ENCODE peak calls at places on chromosomes 2 and 18, in nine cellular contexts. One of them, this sample, is unnamed.

GRCh38 chr18:56197460-56197859 is 440.9 kb downstream of the TXNL1 start:
- DNase-seq in K562: no peak
- DNase-seq in SK-N-SH: no peak
- DNase-seq in heart right ventricle: no peak
- DNase-seq in aorta: no peak
- DNase-seq in mesenchymal stem cell: no peak
- DNase-seq in mammary epithelial cell: no peak
- DNase-seq in A549: no peak
- DNase-seq in MM.1S: no peak
- DNase-seq in this sample: no peak

GRCh38 chr2:163659224-163659623 is 76.6 kb downstream of the FIGN start:
- DNase-seq in K562: no peak
- DNase-seq in SK-N-SH: no peak
- DNase-seq in heart right ventricle: no peak
- DNase-seq in aorta: no peak
- DNase-seq in mesenchymal stem cell: no peak
- DNase-seq in mammary epithelial cell: peak; percentile 81
- DNase-seq in A549: no peak
- DNase-seq in MM.1S: no peak
- DNase-seq in this sample: no peak

GRCh38 chr2:228318218-228318617 is 136.7 kb upstream of the SPHKAP start:
- DNase-seq in K562: no peak
- DNase-seq in SK-N-SH: peak; percentile 5
- DNase-seq in heart right ventricle: peak; percentile 14
- DNase-seq in aorta: no peak
- DNase-seq in mesenchymal stem cell: no peak
- DNase-seq in mammary epithelial cell: peak; percentile 20
- DNase-seq in A549: peak; percentile 40
- DNase-seq in MM.1S: peak; percentile 13
- DNase-seq in this sample: peak; percentile 41

GRCh38 chr18:49175071-49175470 is 224.3 kb upstream of the SMAD7 start:
- DNase-seq in K562: no peak
- DNase-seq in SK-N-SH: no peak
- DNase-seq in heart right ventricle: no peak
- DNase-seq in aorta: no peak
- DNase-seq in mesenchymal stem cell: no peak
- DNase-seq in mammary epithelial cell: no peak
- DNase-seq in A549: no peak
- DNase-seq in MM.1S: no peak
- DNase-seq in this sample: no peak

GRCh38 chr2:84865181-84865783 is 15.6 kb downstream of the TRABD2A start:
- DNase-seq in K562: no peak
- DNase-seq in SK-N-SH: no peak
- DNase-seq in heart right ventricle: no peak
- DNase-seq in aorta: no peak
- DNase-seq in mesenchymal stem cell: peak; percentile 31
- DNase-seq in mammary epithelial cell: peak; percentile 34
- DNase-seq in A549: peak; percentile 52
- DNase-seq in MM.1S: peak; percentile 77
- DNase-seq in this sample: peak; percentile 36

GRCh38 chr2:227577555-227577954 is 21.1 kb upstream of the SCYGR2 start:
- DNase-seq in K562: no peak
- DNase-seq in SK-N-SH: no peak
- DNase-seq in heart right ventricle: no peak
- DNase-seq in aorta: no peak
- DNase-seq in mesenchymal stem cell: no peak
- DNase-seq in mammary epithelial cell: no peak
- DNase-seq in A549: no peak
- DNase-seq in MM.1S: no peak
- DNase-seq in this sample: no peak

GRCh38 chr2:197011777-197012641 is 85.5 kb upstream of the PGAP1 start:
- DNase-seq in K562: peak; percentile 49
- DNase-seq in SK-N-SH: peak; percentile 77
- DNase-seq in heart right ventricle: no peak
- DNase-seq in aorta: no peak
- DNase-seq in mesenchymal stem cell: peak; percentile 65
- DNase-seq in mammary epithelial cell: peak; percentile 32
- DNase-seq in A549: peak; percentile 67
- DNase-seq in MM.1S: peak; percentile 52
- DNase-seq in this sample: peak; percentile 13

GRCh38 chr2:104163611-104164157 is 690.2 kb upstream of the POU3F3 start:
- DNase-seq in K562: no peak
- DNase-seq in SK-N-SH: no peak
- DNase-seq in heart right ventricle: no peak
- DNase-seq in aorta: no peak
- DNase-seq in mesenchymal stem cell: no peak
- DNase-seq in mammary epithelial cell: no peak
- DNase-seq in A549: no peak
- DNase-seq in MM.1S: no peak
- DNase-seq in this sample: no peak

GRCh38 chr2:199988176-199988575 is 32.8 kb downstream of the MAIP1 start:
- DNase-seq in K562: peak; percentile 23
- DNase-seq in SK-N-SH: no peak
- DNase-seq in heart right ventricle: no peak
- DNase-seq in aorta: no peak
- DNase-seq in mesenchymal stem cell: peak; percentile 53
- DNase-seq in mammary epithelial cell: no peak
- DNase-seq in A549: no peak
- DNase-seq in MM.1S: no peak
- DNase-seq in this sample: peak; percentile 90

GRCh38 chr2:133062174-133062573 is 392.2 kb upstream of the LYPD1 start:
- DNase-seq in K562: no peak
- DNase-seq in SK-N-SH: no peak
- DNase-seq in heart right ventricle: no peak
- DNase-seq in aorta: no peak
- DNase-seq in mesenchymal stem cell: no peak
- DNase-seq in mammary epithelial cell: no peak
- DNase-seq in A549: no peak
- DNase-seq in MM.1S: no peak
- DNase-seq in this sample: no peak

GRCh38 chr2:45190481-45190880 is 181.2 kb upstream of the SIX2 start:
- DNase-seq in K562: peak; percentile 30
- DNase-seq in SK-N-SH: peak; percentile 28
- DNase-seq in heart right ventricle: no peak
- DNase-seq in aorta: no peak
- DNase-seq in mesenchymal stem cell: peak; percentile 28
- DNase-seq in mammary epithelial cell: peak; percentile 62
- DNase-seq in A549: peak; percentile 26
- DNase-seq in MM.1S: no peak
- DNase-seq in this sample: peak; percentile 59

GRCh38 chr2:153890572-153890971 is 18.9 kb downstream of the GALNT13 start:
- DNase-seq in K562: no peak
- DNase-seq in SK-N-SH: no peak
- DNase-seq in heart right ventricle: no peak
- DNase-seq in aorta: no peak
- DNase-seq in mesenchymal stem cell: no peak
- DNase-seq in mammary epithelial cell: no peak
- DNase-seq in A549: no peak
- DNase-seq in MM.1S: no peak
- DNase-seq in this sample: no peak

GRCh38 chr2:28658369-28658768 is 93.3 kb upstream of the PPP1CB start:
- DNase-seq in K562: no peak
- DNase-seq in SK-N-SH: no peak
- DNase-seq in heart right ventricle: no peak
- DNase-seq in aorta: no peak
- DNase-seq in mesenchymal stem cell: peak; percentile 52
- DNase-seq in mammary epithelial cell: peak; percentile 46
- DNase-seq in A549: no peak
- DNase-seq in MM.1S: no peak
- DNase-seq in this sample: peak; percentile 61

GRCh38 chr2:209772316-209772715 is 684 bp downstream of the UNC80 start:
- DNase-seq in K562: no peak
- DNase-seq in SK-N-SH: peak; percentile 82
- DNase-seq in heart right ventricle: no peak
- DNase-seq in aorta: no peak
- DNase-seq in mesenchymal stem cell: no peak
- DNase-seq in mammary epithelial cell: no peak
- DNase-seq in A549: no peak
- DNase-seq in MM.1S: no peak
- DNase-seq in this sample: peak; percentile 82

GRCh38 chr2:136437461-136437860 is 319.5 kb upstream of the CXCR4 start:
- DNase-seq in K562: no peak
- DNase-seq in SK-N-SH: no peak
- DNase-seq in heart right ventricle: no peak
- DNase-seq in aorta: no peak
- DNase-seq in mesenchymal stem cell: no peak
- DNase-seq in mammary epithelial cell: no peak
- DNase-seq in A549: no peak
- DNase-seq in MM.1S: no peak
- DNase-seq in this sample: no peak

GRCh38 chr2:58042486-58042970 is 4.1 kb upstream of the VRK2 start:
- DNase-seq in K562: peak; percentile 63
- DNase-seq in SK-N-SH: peak; percentile 19
- DNase-seq in heart right ventricle: no peak
- DNase-seq in aorta: no peak
- DNase-seq in mesenchymal stem cell: peak; percentile 59
- DNase-seq in mammary epithelial cell: peak; percentile 86
- DNase-seq in A549: peak; percentile 92
- DNase-seq in MM.1S: peak; percentile 75
- DNase-seq in this sample: peak; percentile 22

GRCh38 chr2:237943395-237944094 is 23.3 kb upstream of the UBE2F start:
- DNase-seq in K562: no peak
- DNase-seq in SK-N-SH: no peak
- DNase-seq in heart right ventricle: no peak
- DNase-seq in aorta: no peak
- DNase-seq in mesenchymal stem cell: no peak
- DNase-seq in mammary epithelial cell: no peak
- DNase-seq in A549: no peak
- DNase-seq in MM.1S: no peak
- DNase-seq in this sample: no peak

GRCh38 chr18:1480309-1480708 is 575.6 kb downstream of the ADCYAP1 start:
- DNase-seq in K562: no peak
- DNase-seq in SK-N-SH: no peak
- DNase-seq in heart right ventricle: no peak
- DNase-seq in aorta: no peak
- DNase-seq in mesenchymal stem cell: no peak
- DNase-seq in mammary epithelial cell: no peak
- DNase-seq in A549: no peak
- DNase-seq in MM.1S: no peak
- DNase-seq in this sample: no peak

GRCh38 chr18:47996091-47996541 is 65.7 kb upstream of the SMAD2 start:
- DNase-seq in K562: no peak
- DNase-seq in SK-N-SH: peak; percentile 46
- DNase-seq in heart right ventricle: no peak
- DNase-seq in aorta: no peak
- DNase-seq in mesenchymal stem cell: no peak
- DNase-seq in mammary epithelial cell: no peak
- DNase-seq in A549: no peak
- DNase-seq in MM.1S: no peak
- DNase-seq in this sample: peak; percentile 21

GRCh38 chr2:101983486-101983885 is 8.3 kb upstream of the IL1R2 start:
- DNase-seq in K562: no peak
- DNase-seq in SK-N-SH: no peak
- DNase-seq in heart right ventricle: no peak
- DNase-seq in aorta: no peak
- DNase-seq in mesenchymal stem cell: no peak
- DNase-seq in mammary epithelial cell: peak; percentile 48
- DNase-seq in A549: no peak
- DNase-seq in MM.1S: no peak
- DNase-seq in this sample: no peak

DNA sequence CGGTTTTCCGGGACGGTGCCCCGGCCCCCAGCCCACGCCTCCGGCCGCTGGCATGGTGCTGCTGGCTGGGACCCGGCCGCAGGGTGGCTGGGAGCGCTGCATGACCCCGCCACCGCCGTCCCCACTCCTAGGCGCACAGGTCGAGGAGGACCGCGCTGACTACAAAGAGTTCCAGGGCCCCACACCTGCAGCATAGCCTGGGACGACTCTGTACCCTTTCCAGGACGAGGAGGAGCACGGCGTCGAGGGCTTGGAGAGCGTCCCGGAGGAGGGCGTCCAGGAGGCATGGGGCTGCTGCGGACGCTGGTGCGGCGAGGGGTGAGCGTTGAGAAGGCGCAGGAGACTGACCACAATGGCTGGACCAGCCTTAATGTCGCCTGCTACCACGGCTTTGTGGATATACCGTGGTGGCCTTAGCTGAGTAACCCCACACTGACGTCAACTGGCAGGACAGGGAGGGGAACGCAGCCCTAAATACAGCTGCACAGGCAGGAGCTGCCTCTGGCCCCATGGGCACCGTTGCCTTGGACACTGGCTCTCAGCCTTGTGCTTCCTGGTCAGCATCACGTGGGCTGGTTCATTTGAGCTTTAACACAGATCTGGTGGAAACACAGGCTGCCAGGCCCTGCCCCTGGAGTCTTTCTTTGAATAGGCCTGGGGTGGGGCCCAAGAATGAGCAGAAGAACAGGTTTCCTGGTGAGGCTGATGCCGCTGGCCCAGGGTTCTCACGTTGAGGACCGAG is 40.9 kb upstream of the TRIM43B start:
- DNase-seq in K562: no peak
- DNase-seq in SK-N-SH: peak; percentile 11
- DNase-seq in heart right ventricle: peak; percentile 44
- DNase-seq in aorta: peak; percentile 36
- DNase-seq in mesenchymal stem cell: no peak
- DNase-seq in mammary epithelial cell: no peak
- DNase-seq in A549: no peak
- DNase-seq in MM.1S: no peak
- DNase-seq in this sample: no peak
- H3K4me3 ChIP-seq in K562: no peak overlapping the region
- H3K4me3 ChIP-seq in SK-N-SH: no peak overlapping the region
- H3K4me3 ChIP-seq in heart right ventricle: peak overlapping the region; percentile 94
- H3K4me3 ChIP-seq in aorta: no peak overlapping the region
- H3K4me3 ChIP-seq in mesenchymal stem cell: no peak overlapping the region
- H3K4me3 ChIP-seq in mammary epithelial cell: peak overlapping the region; percentile 82
- H3K4me3 ChIP-seq in A549: no peak overlapping the region
- H3K4me3 ChIP-seq in MM.1S: peak overlapping the region; percentile 95
- H3K4me3 ChIP-seq in this sample: no peak overlapping the region

GRCh38 chr18:46398625-46399024 is 258.4 kb downstream of the LOXHD1 start:
- DNase-seq in K562: peak; percentile 8
- DNase-seq in SK-N-SH: no peak
- DNase-seq in heart right ventricle: no peak
- DNase-seq in aorta: no peak
- DNase-seq in mesenchymal stem cell: no peak
- DNase-seq in mammary epithelial cell: no peak
- DNase-seq in A549: peak; percentile 8
- DNase-seq in MM.1S: no peak
- DNase-seq in this sample: no peak
- H3K27ac ChIP-seq in K562: no peak overlapping the region
- H3K27ac ChIP-seq in SK-N-SH: no peak overlapping the region
- H3K27ac ChIP-seq in heart right ventricle: no peak overlapping the region
- H3K27ac ChIP-seq in aorta: no peak overlapping the region
- H3K27ac ChIP-seq in mesenchymal stem cell: no peak overlapping the region
- H3K27ac ChIP-seq in mammary epithelial cell: no peak overlapping the region
- H3K27ac ChIP-seq in A549: no peak overlapping the region
- H3K27ac ChIP-seq in MM.1S: no peak overlapping the region
- H3K27ac ChIP-seq in this sample: no peak overlapping the region

GRCh38 chr18:11553098-11553940 is 56.1 kb upstream of the SLC35G4 start:
- DNase-seq in K562: peak; percentile 58
- DNase-seq in SK-N-SH: peak; percentile 58
- DNase-seq in heart right ventricle: no peak
- DNase-seq in aorta: no peak
- DNase-seq in mesenchymal stem cell: peak; percentile 66
- DNase-seq in mammary epithelial cell: peak; percentile 21
- DNase-seq in A549: peak; percentile 52
- DNase-seq in MM.1S: peak; percentile 61
- DNase-seq in this sample: peak; percentile 62
- H3K4me3 ChIP-seq in K562: no peak overlapping the region
- H3K4me3 ChIP-seq in SK-N-SH: peak overlapping the region; percentile 35
- H3K4me3 ChIP-seq in heart right ventricle: no peak overlapping the region
- H3K4me3 ChIP-seq in aorta: no peak overlapping the region
- H3K4me3 ChIP-seq in mesenchymal stem cell: no peak overlapping the region
- H3K4me3 ChIP-seq in mammary epithelial cell: no peak overlapping the region
- H3K4me3 ChIP-seq in A549: no peak overlapping the region
- H3K4me3 ChIP-seq in MM.1S: no peak overlapping the region
- H3K4me3 ChIP-seq in this sample: no peak overlapping the region

GRCh38 chr2:219284501-219285347 is 5.6 kb downstream of the DNAJB2 start:
- DNase-seq in K562: no peak
- DNase-seq in SK-N-SH: no peak
- DNase-seq in heart right ventricle: no peak
- DNase-seq in aorta: no peak
- DNase-seq in mesenchymal stem cell: no peak
- DNase-seq in mammary epithelial cell: no peak
- DNase-seq in A549: no peak
- DNase-seq in MM.1S: no peak
- DNase-seq in this sample: no peak
- H3K27ac ChIP-seq in K562: no peak overlapping the region
- H3K27ac ChIP-seq in SK-N-SH: no peak overlapping the region
- H3K27ac ChIP-seq in heart right ventricle: no peak overlapping the region
- H3K27ac ChIP-seq in aorta: no peak overlapping the region
- H3K27ac ChIP-seq in mesenchymal stem cell: no peak overlapping the region
- H3K27ac ChIP-seq in mammary epithelial cell: no peak overlapping the region
- H3K27ac ChIP-seq in A549: no peak overlapping the region
- H3K27ac ChIP-seq in MM.1S: no peak overlapping the region
- H3K27ac ChIP-seq in this sample: no peak overlapping the region